ENCODE peak calls at places on chromosomes 11 and 22, in ten cellular contexts. K is H9, R is ovary, T is K562, D is right lobe of liver, Q is AG04450, A is dorsolateral prefrontal cortex, Y is endodermal cell, C is lower lobe of right lung, M is mammary epithelial cell. W is an unnamed sample.

GRCh38 chr11:85299247-85299646 is 327.9 kb downstream of the DLG2 start:
- DNase-seq in K (no peak), R (no peak), T (no peak), D (no peak), Q (no peak), A (no peak), Y (no peak), C (no peak), M (no peak), W (no peak)

GRCh38 chr11:12675951-12676711 is 1.9 kb downstream of the TEAD1 start:
- DNase-seq in K (no peak), R (peak; percentile 44), T (no peak), D (no peak), Q (no peak), A (no peak), Y (peak; percentile 70), C (no peak), M (no peak), W (no peak)

GRCh38 chr22:39493759-39494158 is 8.3 kb upstream of the MIEF1 start:
- DNase-seq in K (no peak), R (no peak), T (no peak), D (no peak), Q (peak; percentile 75), A (no peak), Y (no peak), C (peak; percentile 5), M (peak; percentile 48), W (no peak)

GRCh38 chr11:117182551-117182935 is 4.0 kb downstream of the SIDT2 start:
- DNase-seq in K (no peak), R (peak; percentile 26), T (no peak), D (no peak), Q (no peak), A (no peak), Y (peak; percentile 24), C (peak; percentile 42), M (no peak), W (no peak)

GRCh38 chr11:71117311-71117710 is 135.1 kb downstream of the SHANK2 start:
- DNase-seq in K (no peak), R (no peak), T (no peak), D (no peak), Q (no peak), A (no peak), Y (no peak), C (no peak), M (peak; percentile 57), W (no peak)

GRCh38 chr22:26566994-26567393 is 22.9 kb downstream of the TPST2 start:
- DNase-seq in K (no peak), R (no peak), T (no peak), D (no peak), Q (no peak), A (no peak), Y (no peak), C (no peak), M (no peak), W (no peak)

GRCh38 chr11:59214141-59214893 is 1.6 kb upstream of the MPEG1 start:
- DNase-seq in K (no peak), R (no peak), T (no peak), D (no peak), Q (no peak), A (no peak), Y (no peak), C (no peak), M (no peak), W (no peak)

GRCh38 chr11:113521737-113522517 is 46.7 kb upstream of the DRD2 start:
- DNase-seq in K (no peak), R (no peak), T (no peak), D (no peak), Q (no peak), A (no peak), Y (no peak), C (no peak), M (peak; percentile 68), W (no peak)

GRCh38 chr22:19986410-19987341 is 29.9 kb downstream of the ARVCF start:
- DNase-seq in K (peak; percentile 82), R (peak; percentile 88), T (peak; percentile 100), D (peak; percentile 82), Q (peak; percentile 21), A (no peak), Y (peak; percentile 93), C (peak; percentile 85), M (peak; percentile 72), W (peak; percentile 69)

GRCh38 chr22:18035740-18036139 is 11.4 kb upstream of the MICAL3 start:
- DNase-seq in K (peak; percentile 50), R (no peak), T (no peak), D (peak; percentile 90), Q (no peak), A (no peak), Y (no peak), C (peak; percentile 52), M (peak; percentile 85), W (no peak)

GRCh38 chr11:68798221-68798813 is 43.4 kb downstream of the CPT1A start:
- DNase-seq in K (peak; percentile 77), R (peak; percentile 54), T (peak; percentile 59), D (no peak), Q (no peak), A (no peak), Y (peak; percentile 92), C (no peak), M (no peak), W (peak; percentile 24)

GRCh38 chr11:14620027-14620511 is 23.5 kb upstream of the PDE3B start:
- DNase-seq in K (no peak), R (no peak), T (no peak), D (peak; percentile 92), Q (no peak), A (no peak), Y (no peak), C (no peak), M (no peak), W (no peak)

GRCh38 chr11:119567667-119568582 is 145.0 kb upstream of the THY1 start:
- DNase-seq in K (no peak), R (no peak), T (no peak), D (no peak), Q (peak; percentile 36), A (no peak), Y (peak; percentile 51), C (no peak), M (peak; percentile 52), W (no peak)

GRCh38 chr11:74647404-74647803 is 55.0 kb downstream of the POLD3 start:
- DNase-seq in K (no peak), R (no peak), T (no peak), D (no peak), Q (no peak), A (no peak), Y (no peak), C (no peak), M (no peak), W (no peak)

DNA sequence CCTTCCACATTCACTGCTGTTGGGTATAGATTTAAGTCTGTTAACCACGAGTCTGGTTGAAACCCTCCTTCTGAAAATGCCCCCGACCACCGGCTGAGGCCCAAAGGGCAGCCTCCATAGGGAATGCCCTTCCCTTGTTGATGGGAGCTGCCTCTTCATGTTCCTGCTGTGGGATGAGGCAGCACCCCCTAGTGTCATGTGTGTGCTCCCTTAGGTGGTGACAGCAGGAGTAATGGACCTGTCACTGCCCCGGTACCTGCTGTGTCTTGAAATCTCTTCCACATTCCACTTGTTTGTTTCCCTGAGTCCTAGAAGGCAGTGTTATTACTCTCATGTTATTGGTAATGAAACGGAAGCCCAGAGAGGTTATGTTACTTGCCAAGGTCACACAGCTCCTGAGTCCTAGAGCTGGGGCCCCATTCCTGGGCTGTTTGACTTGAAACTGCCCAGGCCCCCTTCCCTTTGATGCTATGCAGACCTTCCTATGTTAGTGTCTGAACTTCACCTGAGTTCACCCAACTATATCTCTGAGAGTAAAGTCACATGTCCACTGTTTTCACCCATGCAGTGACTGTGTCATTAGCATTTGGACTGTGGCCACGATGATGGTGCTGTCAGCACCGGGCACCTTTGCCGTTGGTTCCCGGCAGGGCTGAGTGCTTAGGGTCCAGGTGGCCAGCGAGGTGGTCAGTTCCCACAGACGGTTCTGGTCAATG is 234.3 kb downstream of the TBC1D22A start:
- DNase-seq in K (no peak), R (no peak), T (no peak), D (no peak), Q (no peak), A (no peak), Y (no peak), C (no peak), M (peak; percentile 3), W (no peak)
- TF ChIP-seq CTCF in K (peak; percentile 27), R (no peak), T (peak; percentile 30), D (peak; percentile 16), Q (peak; percentile 11), A (peak; percentile 21), Y (peak; percentile 58), C (no peak), M (peak; percentile 9), W (no peak)

GRCh38 chr11:33588056-33588455 is 112.6 kb downstream of the C11orf91 start:
- DNase-seq in K (no peak), R (no peak), T (no peak), D (no peak), Q (no peak), A (no peak), Y (no peak), C (no peak), M (no peak), W (no peak)
- TF ChIP-seq CTCF in K (no peak), R (no peak), T (no peak), D (no peak), Q (no peak), A (no peak), Y (no peak), C (no peak), M (no peak), W (no peak)

DNA sequence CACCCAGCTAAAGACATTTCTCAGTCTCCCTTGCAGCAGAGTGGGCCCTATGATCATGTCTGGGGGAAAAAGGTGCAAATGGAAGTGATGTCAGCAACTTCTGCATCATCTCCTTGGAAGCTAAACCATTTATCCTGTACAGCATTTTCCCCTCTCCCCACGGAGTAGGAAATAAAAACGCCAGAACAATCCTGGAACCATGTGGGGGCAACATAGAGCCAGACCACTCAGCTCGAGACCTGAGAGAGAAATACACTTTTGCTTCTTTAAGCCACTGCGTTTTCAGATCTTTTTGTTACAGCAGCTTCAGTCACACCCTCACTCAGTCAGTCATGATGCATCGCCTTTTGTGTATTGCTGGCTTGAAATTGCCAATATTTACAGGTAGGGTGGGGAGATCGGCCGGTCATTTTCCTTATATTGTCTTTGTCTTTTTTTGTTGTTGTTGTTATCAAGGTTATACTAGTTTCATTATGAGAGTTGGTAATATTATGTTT is 9.1 kb upstream of the RAC2 start:
- DNase-seq in K (no peak), R (no peak), T (no peak), D (peak; percentile 5), Q (no peak), A (no peak), Y (peak; percentile 50), C (no peak), M (no peak), W (no peak)
- TF ChIP-seq CTCF in K (peak; percentile 27), R (no peak), T (no peak), D (no peak), Q (no peak), A (no peak), Y (peak; percentile 44), C (no peak), M (no peak), W (peak; percentile 10)

GRCh38 chr11:27716850-27717249 is 16.6 kb upstream of the BDNF start:
- DNase-seq in K (no peak), R (no peak), T (no peak), D (no peak), Q (no peak), A (no peak), Y (no peak), C (no peak), M (no peak), W (no peak)
- TF ChIP-seq CTCF in K (peak; percentile 44), R (no peak), T (no peak), D (no peak), Q (peak; percentile 50), A (peak; percentile 5), Y (peak; percentile 60), C (no peak), M (no peak), W (no peak)

GRCh38 chr11:5600374-5600851 is 4.0 kb downstream of the TRIM6 start:
- DNase-seq in K (peak; percentile 81), R (peak; percentile 70), T (peak; percentile 45), D (peak; percentile 73), Q (peak; percentile 80), A (no peak), Y (peak; percentile 89), C (peak; percentile 80), M (no peak), W (peak; percentile 30)
- TF ChIP-seq CTCF in K (peak; percentile 92), R (peak; percentile 32), T (peak; percentile 99), D (peak; percentile 52), Q (peak; percentile 97), A (peak; percentile 59), Y (peak; percentile 96), C (peak; percentile 84), M (peak; percentile 77), W (peak; percentile 81)